ENCODE peak calls at places on chromosomes 11 and 22, in six cellular contexts. N is CD8-positive, alpha-beta T cell; H is HCEC 1CT; V is NCI-H345; J is non-pigmented ciliary epithelial cell; K is CD4-positive, CD25-positive, alpha-beta regulatory T cell. B is an unnamed sample.

GRCh38 chr11:111663820-111664219 is 61.6 kb downstream of the SIK2 start:
- DNase-seq in N (no peak), H (peak), V (no peak), K (no peak), J (no peak), B (peak)

GRCh38 chr11:104443387-104443786 is 279.4 kb upstream of the PDGFD start:
- DNase-seq in V (no peak), H (no peak), N (no peak), J (no peak), K (no peak), B (no peak)

GRCh38 chr22:46430961-46431838 is 95.7 kb downstream of the TRMU start:
- DNase-seq in K (no peak), N (no peak), J (no peak), H (no peak), V (no peak), B (no peak)

GRCh38 chr11:90874971-90875370 is 652.1 kb upstream of the CHORDC1 start:
- DNase-seq in K (no peak), J (no peak), V (no peak), H (no peak), N (no peak), B (no peak)

GRCh38 chr22:46788426-46789168 is 26.1 kb downstream of the TBC1D22A start:
- DNase-seq in V (no peak), J (no peak), N (no peak), H (no peak), K (peak), B (no peak)

GRCh38 chr22:28629420-28630184 is 50.0 kb downstream of the TTC28 start:
- DNase-seq in V (no peak), H (peak), J (no peak), K (no peak), N (no peak), B (no peak)

GRCh38 chr11:44133335-44133946 is 38.0 kb downstream of the EXT2 start:
- DNase-seq in K (peak), V (no peak), N (no peak), H (peak), J (no peak), B (peak)

GRCh38 chr11:44884056-44884455 is 66.6 kb downstream of the TP53I11 start:
- DNase-seq in V (no peak), J (no peak), K (no peak), N (no peak), H (no peak), B (no peak)

GRCh38 chr11:67468509-67468834 is 579 bp downstream of the TMEM134 start:
- DNase-seq in H (peak), K (peak), V (peak), J (no peak), N (peak), B (no peak)

GRCh38 chr22:45671051-45671782 is 417 bp upstream of the ATXN10 start:
- DNase-seq in K (no peak), N (peak), H (no peak), V (no peak), J (no peak), B (no peak)

GRCh38 chr11:123507043-123507442 is 77.0 kb downstream of the GRAMD1B start:
- DNase-seq in K (no peak), H (no peak), J (no peak), V (no peak), N (no peak), B (no peak)

GRCh38 chr11:5807580-5807979 is 1.1 kb upstream of the OR52N2 start:
- DNase-seq in N (no peak), K (no peak), V (no peak), J (no peak), H (no peak), B (no peak)

GRCh38 chr22:19895160-19895849 is 40.6 kb upstream of the GNB1L start:
- DNase-seq in N (peak), K (peak), H (no peak), J (no peak), V (no peak), B (no peak)

GRCh38 chr11:117230286-117230961 is 1.4 kb downstream of the PCSK7 start:
- DNase-seq in N (peak), H (no peak), J (no peak), V (no peak), K (peak), B (no peak)

GRCh38 chr22:40001800-40002577 is 7.2 kb downstream of the FAM83F start:
- DNase-seq in V (no peak), J (no peak), N (no peak), K (no peak), H (no peak), B (no peak)

GRCh38 chr11:102462610-102463009 is 10.0 kb upstream of the TMEM123 start:
- DNase-seq in V (no peak), K (no peak), H (no peak), J (no peak), N (no peak), B (no peak)

GRCh38 chr22:27804683-27805297 is 3.2 kb upstream of the MN1 start:
- DNase-seq in H (peak), N (peak), K (peak), J (no peak), V (peak), B (peak)

GRCh38 chr11:15589070-15589626 is 474.4 kb downstream of the INSC start:
- DNase-seq in K (no peak), J (no peak), N (no peak), H (no peak), V (no peak), B (no peak)

GRCh38 chr11:71236836-71237475 is 15.4 kb downstream of the SHANK2 start:
- DNase-seq in V (no peak), H (no peak), K (no peak), J (no peak), N (no peak), B (no peak)

GRCh38 chr11:78040691-78041379 is 17.8 kb upstream of the KCTD14 start:
- DNase-seq in J (no peak), N (no peak), V (peak), H (no peak), K (peak), B (no peak)

GRCh38 chr11:64580387-64580786 is 10.6 kb upstream of the SLC22A12 start:
- DNase-seq in V (no peak), J (no peak), N (no peak), K (no peak), H (no peak), B (no peak)

GRCh38 chr11:22192289-22192641 is 620 bp upstream of the ANO5 start:
- DNase-seq in N (no peak), K (no peak), J (no peak), H (no peak), V (peak), B (peak)

GRCh38 chr11:44162004-44162403 is 66.5 kb downstream of the EXT2 start:
- DNase-seq in K (no peak), J (no peak), N (no peak), V (no peak), H (no peak), B (no peak)

GRCh38 chr11:70501933-70502540 is 103.7 kb downstream of the CTTN start:
- DNase-seq in K (no peak), V (no peak), H (no peak), N (no peak), J (no peak), B (no peak)

GRCh38 chr11:112363527-112363926 is 102.9 kb upstream of the PLET1 start:
- DNase-seq in H (peak), K (no peak), V (no peak), N (no peak), J (no peak), B (peak)

GRCh38 chr11:35304393-35304790 is 115.0 kb downstream of the SLC1A2 start:
- DNase-seq in V (peak), N (no peak), J (no peak), H (peak), K (no peak), B (peak)

GRCh38 chr22:42959472-42960145 is 55.3 kb downstream of the PACSIN2 start:
- DNase-seq in V (no peak), K (peak), J (peak), H (peak), N (no peak), B (peak)

GRCh38 chr22:28773461-28773867 is 969 bp downstream of the CCDC117 start:
- DNase-seq in N (no peak), K (peak), H (peak), J (no peak), V (no peak), B (peak)